ENCODE peak calls at places on chromosomes 2 and 18, in ten cellular contexts. One of them, this sample, is unnamed.

GRCh38 chr2:159256159-159256558 is 30.3 kb downstream of the WDSUB1 start:
- DNase-seq in upper lobe of right lung: no peak
- DNase-seq in kidney epithelial cell: no peak
- DNase-seq in astrocyte of the spinal cord: peak
- DNase-seq in heart right ventricle: no peak
- DNase-seq in ureter: no peak
- DNase-seq in endothelial cell of umbilical vein: peak
- DNase-seq in NCI-H748 treated with DMSO at 0.1 percent for 48 hours: no peak
- DNase-seq in epithelial cell of prostate: no peak
- DNase-seq in AG04450: peak
- DNase-seq in this sample: no peak

GRCh38 chr18:79776674-79777073 is 21.1 kb upstream of the KCNG2 start:
- DNase-seq in endothelial cell of umbilical vein: no peak
- DNase-seq in kidney epithelial cell: no peak
- DNase-seq in heart right ventricle: no peak
- DNase-seq in NCI-H748 treated with DMSO at 0.1 percent for 48 hours: no peak
- DNase-seq in upper lobe of right lung: no peak
- DNase-seq in AG04450: no peak
- DNase-seq in ureter: no peak
- DNase-seq in epithelial cell of prostate: no peak
- DNase-seq in astrocyte of the spinal cord: no peak
- DNase-seq in this sample: no peak

GRCh38 chr2:78817430-78817829 is 208.1 kb upstream of the REG3G start:
- DNase-seq in epithelial cell of prostate: no peak
- DNase-seq in AG04450: no peak
- DNase-seq in ureter: no peak
- DNase-seq in upper lobe of right lung: no peak
- DNase-seq in endothelial cell of umbilical vein: no peak
- DNase-seq in kidney epithelial cell: no peak
- DNase-seq in heart right ventricle: no peak
- DNase-seq in NCI-H748 treated with DMSO at 0.1 percent for 48 hours: peak
- DNase-seq in astrocyte of the spinal cord: no peak
- DNase-seq in this sample: no peak

GRCh38 chr2:204239756-204240155 is 303.2 kb downstream of the ICOS start:
- DNase-seq in kidney epithelial cell: no peak
- DNase-seq in NCI-H748 treated with DMSO at 0.1 percent for 48 hours: peak
- DNase-seq in heart right ventricle: no peak
- DNase-seq in astrocyte of the spinal cord: no peak
- DNase-seq in epithelial cell of prostate: no peak
- DNase-seq in endothelial cell of umbilical vein: no peak
- DNase-seq in AG04450: no peak
- DNase-seq in upper lobe of right lung: no peak
- DNase-seq in ureter: no peak
- DNase-seq in this sample: no peak

GRCh38 chr18:45171575-45172225 is 443.6 kb upstream of the SLC14A2 start:
- DNase-seq in kidney epithelial cell: no peak
- DNase-seq in ureter: no peak
- DNase-seq in endothelial cell of umbilical vein: no peak
- DNase-seq in NCI-H748 treated with DMSO at 0.1 percent for 48 hours: no peak
- DNase-seq in AG04450: no peak
- DNase-seq in epithelial cell of prostate: no peak
- DNase-seq in upper lobe of right lung: no peak
- DNase-seq in heart right ventricle: no peak
- DNase-seq in astrocyte of the spinal cord: peak
- DNase-seq in this sample: no peak

GRCh38 chr2:215314896-215315295 is 3.0 kb downstream of the ATIC start:
- DNase-seq in upper lobe of right lung: no peak
- DNase-seq in NCI-H748 treated with DMSO at 0.1 percent for 48 hours: no peak
- DNase-seq in astrocyte of the spinal cord: no peak
- DNase-seq in heart right ventricle: no peak
- DNase-seq in AG04450: no peak
- DNase-seq in epithelial cell of prostate: no peak
- DNase-seq in endothelial cell of umbilical vein: no peak
- DNase-seq in kidney epithelial cell: no peak
- DNase-seq in ureter: no peak
- DNase-seq in this sample: no peak

GRCh38 chr2:233081731-233082221 is 21.6 kb downstream of the INPP5D start:
- DNase-seq in upper lobe of right lung: peak
- DNase-seq in ureter: no peak
- DNase-seq in endothelial cell of umbilical vein: no peak
- DNase-seq in AG04450: no peak
- DNase-seq in astrocyte of the spinal cord: no peak
- DNase-seq in heart right ventricle: no peak
- DNase-seq in kidney epithelial cell: no peak
- DNase-seq in epithelial cell of prostate: no peak
- DNase-seq in NCI-H748 treated with DMSO at 0.1 percent for 48 hours: no peak
- DNase-seq in this sample: no peak

GRCh38 chr18:64518191-64518590 is 369.3 kb upstream of the LINC00305 start:
- DNase-seq in astrocyte of the spinal cord: no peak
- DNase-seq in endothelial cell of umbilical vein: no peak
- DNase-seq in NCI-H748 treated with DMSO at 0.1 percent for 48 hours: no peak
- DNase-seq in epithelial cell of prostate: no peak
- DNase-seq in heart right ventricle: no peak
- DNase-seq in upper lobe of right lung: no peak
- DNase-seq in ureter: no peak
- DNase-seq in kidney epithelial cell: no peak
- DNase-seq in AG04450: no peak
- DNase-seq in this sample: no peak